ENCODE peak calls at places on chromosomes 1 and 21, in nine cellular contexts. L is esophagus squamous epithelium, H is uterus, M is tibial nerve, D is suprapubic skin, X is breast epithelium, A is HCT116, E is IMR-90, C is heart left ventricle. S is an unnamed sample.
A peak's percentile ranks its signal among the peaks of the same experiment; 100 is the strongest.

GRCh38 chr21:36388076-36388475 is 2.9 kb downstream of the CHAF1B start:
- DNase-seq in L (no peak), H (no peak), M (no peak), D (no peak), X (no peak), A (no peak), E (no peak), C (no peak), S (no peak)

GRCh38 chr1:220893701-220894024 is 14.4 kb downstream of the HLX start:
- DNase-seq in L (no peak), H (no peak), M (no peak), D (no peak), X (no peak), A (no peak), E (no peak), C (no peak), S (no peak)

GRCh38 chr1:100628631-100629081 is 90.7 kb downstream of the GPR88 start:
- DNase-seq in L (no peak), H (no peak), M (no peak), D (no peak), X (no peak), A (no peak), E (peak; percentile 14), C (no peak), S (no peak)

GRCh38 chr1:56098956-56099355 is 480.4 kb downstream of the PLPP3 start:
- DNase-seq in L (no peak), H (no peak), M (no peak), D (no peak), X (no peak), A (no peak), E (peak; percentile 85), C (no peak), S (no peak)

GRCh38 chr1:100265562-100265930 is 470 bp upstream of the RTCA start:
- DNase-seq in L (no peak), H (no peak), M (no peak), D (no peak), X (no peak), A (peak; percentile 6), E (peak; percentile 38), C (no peak), S (no peak)

GRCh38 chr1:226973898-226974543 is 33.9 kb downstream of the COQ8A start:
- DNase-seq in L (no peak), H (peak; percentile 80), M (no peak), D (no peak), X (no peak), A (no peak), E (peak; percentile 24), C (no peak), S (peak; percentile 91)

GRCh38 chr1:111126354-111126753 is 13.5 kb downstream of the DRAM2 start:
- DNase-seq in L (no peak), H (no peak), M (no peak), D (no peak), X (no peak), A (no peak), E (no peak), C (no peak), S (no peak)

GRCh38 chr1:55374801-55375616 is 159.8 kb upstream of the USP24 start:
- DNase-seq in L (no peak), H (peak; percentile 62), M (peak; percentile 53), D (no peak), X (no peak), A (no peak), E (no peak), C (no peak), S (peak; percentile 90)

GRCh38 chr1:87074001-87074795 is 159.8 kb downstream of the HS2ST1 start:
- DNase-seq in L (no peak), H (no peak), M (no peak), D (no peak), X (no peak), A (no peak), E (no peak), C (no peak), S (no peak)

DNA sequence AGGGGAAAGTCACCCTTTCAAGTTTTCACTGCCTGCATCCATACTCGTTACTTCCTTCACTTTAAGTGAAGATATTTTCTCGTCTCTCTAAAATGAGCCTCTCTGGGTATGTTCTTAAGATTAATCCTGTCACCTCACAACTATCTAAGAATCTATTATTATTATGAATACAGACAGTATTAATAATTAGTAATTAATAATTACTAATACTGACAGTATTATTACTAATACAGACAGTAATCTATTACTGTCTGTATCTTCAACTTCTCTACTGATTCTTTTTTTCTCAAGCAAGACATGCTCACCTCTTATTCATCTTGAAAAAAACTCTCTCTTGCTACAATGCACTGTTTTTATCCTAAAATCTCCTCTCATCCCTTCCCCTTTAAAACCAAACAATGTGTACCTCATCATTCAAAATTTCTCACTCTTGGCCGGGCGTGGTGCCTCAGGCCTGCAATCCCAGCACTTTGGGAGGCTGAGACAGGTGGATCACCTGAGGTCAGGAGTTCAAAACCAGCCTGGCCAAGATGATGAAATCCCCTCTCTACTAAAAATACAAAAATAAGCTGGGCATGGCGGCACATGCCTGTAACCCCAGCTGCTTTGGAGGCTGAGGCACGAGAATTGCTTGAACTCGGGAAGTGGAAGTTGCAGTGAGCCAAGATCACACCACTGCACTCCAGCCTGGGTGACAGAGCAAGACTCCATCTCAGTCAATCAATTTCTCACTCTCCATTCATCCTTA is 7.8 kb downstream of the NRDC start:
- DNase-seq in L (no peak), H (no peak), M (no peak), D (no peak), X (no peak), A (no peak), E (no peak), C (no peak), S (no peak)
- TF ChIP-seq POLR2A in L (no peak), H (no peak), M (no peak), D (no peak), X (no peak), A (no peak), E (no peak), C (no peak), S (no peak)

DNA sequence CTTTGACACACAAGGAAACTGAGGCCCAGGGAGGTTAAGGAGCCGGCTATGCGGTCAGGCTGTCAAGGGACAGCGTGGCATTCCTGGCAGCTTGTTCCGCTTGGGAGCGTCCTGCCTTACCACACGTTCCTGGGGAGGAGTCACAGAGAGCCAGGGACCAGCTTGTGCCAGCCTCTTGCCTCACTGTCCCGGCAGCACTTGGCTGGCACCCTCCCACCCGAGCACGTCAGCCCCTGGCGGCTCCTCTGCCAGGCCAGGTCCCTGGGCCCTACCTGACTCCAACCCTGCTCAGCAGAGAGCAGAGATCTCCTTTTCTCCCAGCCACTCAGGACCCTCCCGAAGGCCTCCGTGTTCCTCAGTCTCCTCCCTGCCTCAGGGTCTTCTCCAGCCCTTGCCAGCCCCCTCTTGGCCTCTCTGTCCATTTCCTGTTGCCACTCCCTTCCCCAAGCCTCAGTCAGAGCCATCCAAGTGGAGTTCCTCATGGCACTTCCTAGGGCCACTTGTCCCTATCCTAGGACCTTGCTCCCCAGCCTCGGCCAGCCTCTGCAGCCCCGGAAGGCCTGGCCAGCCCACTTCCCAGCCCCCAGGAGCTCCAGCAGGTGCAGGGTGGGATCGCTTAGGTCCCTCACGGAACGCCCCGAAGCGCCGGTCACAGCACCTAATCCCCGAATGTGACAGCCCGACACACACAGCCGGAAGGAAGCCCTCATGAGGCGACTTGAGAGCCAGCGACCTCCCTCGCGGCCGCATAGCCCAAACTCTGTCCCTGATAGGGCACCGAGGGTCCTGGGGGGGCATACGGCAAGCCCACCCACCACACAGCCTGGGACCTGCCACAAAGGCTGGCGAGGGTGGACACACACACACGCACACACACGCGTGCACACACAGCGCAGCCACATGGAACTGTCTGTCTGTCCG is 130.3 kb downstream of the CASZ1 start:
- DNase-seq in L (no peak), H (no peak), M (no peak), D (no peak), X (peak; percentile 87), A (no peak), E (no peak), C (peak; percentile 84), S (peak; percentile 96)
- TF ChIP-seq POLR2A in L (no peak), H (no peak), M (no peak), D (no peak), X (no peak), A (no peak), E (no peak), C (no peak), S (no peak)

GRCh38 chr1:21891621-21892479 is 45.3 kb downstream of the HSPG2 start:
- DNase-seq in L (no peak), H (no peak), M (no peak), D (no peak), X (no peak), A (no peak), E (no peak), C (no peak), S (no peak)

GRCh38 chr1:21896652-21897532 is 40.2 kb downstream of the HSPG2 start:
- DNase-seq in L (no peak), H (peak; percentile 83), M (peak; percentile 71), D (peak; percentile 90), X (peak; percentile 75), A (no peak), E (no peak), C (peak; percentile 89), S (peak; percentile 96)

GRCh38 chr1:21893046-21893805 is 43.9 kb downstream of the HSPG2 start:
- DNase-seq in L (no peak), H (no peak), M (no peak), D (no peak), X (no peak), A (no peak), E (no peak), C (no peak), S (no peak)

GRCh38 chr1:21896026-21896425 is 41.1 kb downstream of the HSPG2 start:
- DNase-seq in L (no peak), H (no peak), M (no peak), D (no peak), X (no peak), A (no peak), E (no peak), C (no peak), S (no peak)

DNA sequence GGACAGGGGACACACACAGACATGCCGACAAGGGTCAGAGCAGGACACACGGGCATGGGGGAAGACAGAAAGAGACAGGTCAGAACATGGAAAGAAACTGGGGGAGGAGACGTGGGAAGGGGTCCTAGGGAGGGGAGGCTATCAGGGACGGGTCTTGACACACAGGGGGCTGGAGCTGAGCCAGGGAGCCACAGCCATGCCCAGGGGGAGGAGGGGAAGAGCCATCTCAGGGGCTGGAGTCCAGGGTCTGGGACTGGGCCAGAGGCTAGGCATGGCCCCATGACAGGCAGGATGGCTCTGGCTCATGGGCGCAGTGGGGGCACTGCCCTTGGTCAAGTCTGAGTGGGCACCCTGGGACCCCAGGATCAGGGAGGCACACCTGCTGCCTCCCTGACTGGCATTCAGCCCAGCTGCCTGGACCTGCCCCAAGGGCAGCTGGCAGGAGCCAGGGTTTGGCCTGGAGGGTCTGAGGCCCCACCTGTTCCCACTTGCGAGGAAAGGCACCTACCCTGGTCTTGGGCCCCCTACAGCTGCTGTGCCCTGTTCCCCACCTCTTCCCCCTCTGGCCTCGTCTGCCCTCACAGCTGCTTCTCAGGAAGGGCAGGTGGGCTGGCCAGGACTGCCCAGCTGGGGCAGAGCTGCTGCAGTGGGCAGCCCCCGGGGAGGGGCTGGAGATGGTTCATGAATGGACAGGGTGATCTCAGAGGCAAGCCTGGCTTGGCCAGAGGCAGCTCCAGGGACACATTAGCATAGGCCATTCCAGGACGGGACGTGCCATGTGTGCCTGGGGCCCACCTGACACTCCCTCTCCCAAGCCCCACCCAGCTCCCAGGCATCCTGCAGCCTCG is 42.9 kb downstream of the HSPG2 start:
- DNase-seq in L (no peak), H (no peak), M (no peak), D (no peak), X (no peak), A (no peak), E (no peak), C (no peak), S (no peak)
- TF ChIP-seq POLR2A in L (no peak), H (no peak), M (no peak), D (no peak), X (no peak), A (no peak), E (no peak), C (no peak), S (no peak)

GRCh38 chr1:16237343-16237830 is 404 bp upstream of the CPLANE2 start:
- DNase-seq in L (no peak), H (no peak), M (no peak), D (no peak), X (no peak), A (no peak), E (peak; percentile 43), C (no peak), S (peak; percentile 42)
- TF ChIP-seq POLR2A in L (no peak), H (no peak), M (no peak), D (no peak), X (no peak), A (no peak), E (no peak), C (no peak), S (no peak)